ENCODE peak calls at places on chromosomes 3 and 15, in nine cellular contexts. X, K, N, C, U, A, R, I and W are unnamed samples.

GRCh38 chr3:30941342-30941741 is 46.9 kb upstream of the GADL1 start:
- DNase-seq in I (no peak), R (no peak), N (no peak), K (no peak), U (no peak), A (no peak), C (no peak), X (no peak), W (no peak)

GRCh38 chr3:118550556-118550955 is 484.1 kb downstream of the IGSF11 start:
- DNase-seq in U (no peak), A (no peak), R (no peak), I (no peak), N (no peak), X (no peak), C (no peak), K (no peak), W (no peak)

GRCh38 chr3:108410531-108410984 is 99.8 kb downstream of the MYH15 start:
- DNase-seq in K (peak), N (no peak), A (no peak), C (no peak), X (no peak), U (no peak), R (no peak), I (no peak), W (peak)

GRCh38 chr15:69599271-69599670 is 146.7 kb downstream of the RPLP1 start:
- DNase-seq in X (no peak), K (no peak), C (no peak), N (no peak), I (no peak), A (no peak), R (no peak), U (no peak), W (no peak)

GRCh38 chr15:51096976-51097375 is 2.3 kb upstream of the TNFAIP8L3 start:
- DNase-seq in K (no peak), A (no peak), C (no peak), I (no peak), X (no peak), U (no peak), N (no peak), R (no peak), W (no peak)

GRCh38 chr15:83709246-83709645 is 55.3 kb downstream of the ADAMTSL3 start:
- DNase-seq in C (no peak), I (no peak), U (no peak), N (no peak), X (no peak), R (no peak), K (no peak), A (peak), W (no peak)

GRCh38 chr15:78995921-78996780 is 51.3 kb upstream of the CTSH start:
- DNase-seq in K (no peak), X (no peak), R (peak), C (no peak), A (no peak), N (no peak), I (no peak), U (no peak), W (no peak)

GRCh38 chr3:82790307-82791097 is 1029.1 kb upstream of the GBE1 start:
- DNase-seq in A (no peak), X (no peak), I (no peak), K (no peak), N (no peak), R (peak), U (no peak), C (no peak), W (no peak)

GRCh38 chr3:47533481-47533880 is 20.0 kb upstream of the ELP6 start:
- DNase-seq in X (no peak), U (no peak), N (no peak), I (no peak), K (no peak), C (no peak), A (no peak), R (no peak), W (no peak)

GRCh38 chr3:126087552-126088175 is 3.7 kb upstream of the SLC41A3 start:
- DNase-seq in I (no peak), C (no peak), A (no peak), K (no peak), U (no peak), X (no peak), N (no peak), R (no peak), W (no peak)

GRCh38 chr15:58738051-58738707 is 11.3 kb downstream of the ADAM10 start:
- DNase-seq in I (no peak), X (peak), K (no peak), U (no peak), A (no peak), N (no peak), R (no peak), C (no peak), W (no peak)

GRCh38 chr3:176958560-176958959 is 238.7 kb downstream of the TBL1XR1 start:
- DNase-seq in I (no peak), C (no peak), K (no peak), U (no peak), A (no peak), N (no peak), X (no peak), R (no peak), W (no peak)

GRCh38 chr15:58267026-58267425 is 128.8 kb downstream of the AQP9 start:
- DNase-seq in R (no peak), X (no peak), A (no peak), U (no peak), N (no peak), I (no peak), C (no peak), K (no peak), W (no peak)

GRCh38 chr3:47156418-47156817 is 7.5 kb downstream of the SETD2 start:
- DNase-seq in U (no peak), N (no peak), A (no peak), R (no peak), C (no peak), X (no peak), I (no peak), K (no peak), W (no peak)

GRCh38 chr15:79673416-79674123 is 223.2 kb downstream of the MTHFS start:
- DNase-seq in U (no peak), K (no peak), X (peak), A (peak), R (no peak), N (no peak), C (no peak), I (no peak), W (no peak)

GRCh38 chr3:127606981-127607595 is 8.9 kb downstream of the MCM2 start:
- DNase-seq in C (no peak), K (peak), A (no peak), X (no peak), R (no peak), I (no peak), U (no peak), N (no peak), W (no peak)

GRCh38 chr3:9553021-9553948 is at the start of gene LHFPL4:
- DNase-seq in U (no peak), X (no peak), N (no peak), R (no peak), K (no peak), C (no peak), I (no peak), A (no peak), W (no peak)

GRCh38 chr3:126216416-126216815 is 36.0 kb upstream of the ALDH1L1 start:
- DNase-seq in R (no peak), K (no peak), U (no peak), C (no peak), X (no peak), I (no peak), A (no peak), N (no peak), W (no peak)

GRCh38 chr15:82393671-82394070 is 35.9 kb upstream of the GOLGA6L9 start:
- DNase-seq in X (peak), U (no peak), R (no peak), I (no peak), A (peak), C (no peak), K (no peak), N (no peak), W (no peak)

GRCh38 chr3:149968216-149968615 is 2.5 kb downstream of the PFN2 start:
- DNase-seq in A (peak), K (no peak), C (no peak), I (no peak), N (no peak), U (no peak), X (peak), R (no peak), W (no peak)

GRCh38 chr3:66037330-66037985 is 1.3 kb downstream of the MAGI1 start:
- DNase-seq in C (no peak), I (peak), A (peak), U (peak), N (peak), X (peak), K (peak), R (peak), W (peak)

GRCh38 chr3:138726966-138727365 is 107.8 kb downstream of the PIK3CB start:
- DNase-seq in I (no peak), X (peak), K (no peak), R (no peak), C (no peak), A (peak), U (no peak), N (no peak), W (no peak)

GRCh38 chr3:13217736-13218540 is 144.7 kb upstream of the IQSEC1 start:
- DNase-seq in N (no peak), I (no peak), C (no peak), X (no peak), R (peak), U (peak), K (no peak), A (peak), W (no peak)

GRCh38 chr3:164018500-164018899 is 1059.8 kb downstream of the SI start:
- DNase-seq in I (no peak), K (no peak), U (no peak), X (no peak), A (no peak), C (no peak), R (no peak), N (no peak), W (no peak)

GRCh38 chr3:189983612-189984011 is 137.1 kb downstream of the P3H2 start:
- DNase-seq in K (no peak), A (no peak), X (no peak), N (no peak), C (no peak), R (no peak), U (no peak), I (no peak), W (no peak)

GRCh38 chr3:13895155-13896105 is 15.6 kb upstream of the WNT7A start:
- DNase-seq in N (peak), U (peak), R (peak), C (peak), X (peak), K (peak), I (peak), A (peak), W (peak)

GRCh38 chr3:37606472-37606871 is 255.2 kb upstream of the CTDSPL start:
- DNase-seq in A (no peak), U (no peak), C (no peak), R (no peak), X (no peak), I (no peak), K (no peak), N (no peak), W (no peak)

GRCh38 chr3:42302924-42303634 is 37.1 kb upstream of the CCK start:
- DNase-seq in C (no peak), X (no peak), K (no peak), R (no peak), A (no peak), I (no peak), N (no peak), U (no peak), W (no peak)

GRCh38 chr3:39000008-39000450 is 51.7 kb downstream of the SCN11A start:
- DNase-seq in C (no peak), U (peak), K (no peak), A (no peak), I (no peak), R (no peak), X (peak), N (no peak), W (no peak)

GRCh38 chr3:137583256-137583655 is 180.9 kb upstream of the SOX14 start:
- DNase-seq in A (no peak), C (no peak), X (no peak), I (no peak), N (no peak), U (no peak), K (no peak), R (no peak), W (no peak)

GRCh38 chr3:141523615-141524375 is 37.0 kb downstream of the RASA2 start:
- DNase-seq in I (no peak), A (peak), N (no peak), U (no peak), R (no peak), K (no peak), C (no peak), X (no peak), W (no peak)

GRCh38 chr3:11522953-11523792 is 120.5 kb downstream of the VGLL4 start:
- DNase-seq in X (peak), R (no peak), N (no peak), U (no peak), C (no peak), K (no peak), A (no peak), I (no peak), W (peak)

GRCh38 chr3:3038201-3038991 is 71.8 kb downstream of the IL5RA start:
- DNase-seq in I (no peak), N (no peak), X (peak), K (no peak), R (peak), A (no peak), U (peak), C (no peak), W (no peak)

GRCh38 chr15:39887832-39888231 is 32.2 kb downstream of the GPR176 start:
- DNase-seq in U (peak), X (peak), C (no peak), A (peak), I (peak), R (no peak), N (peak), K (no peak), W (no peak)

GRCh38 chr3:41308119-41308518 is 108.8 kb downstream of the CTNNB1 start:
- DNase-seq in U (no peak), X (no peak), N (no peak), R (no peak), A (no peak), K (no peak), I (no peak), C (no peak), W (no peak)

GRCh38 chr3:123111640-123112039 is 44.8 kb downstream of the PDIA5 start:
- DNase-seq in N (no peak), U (no peak), X (no peak), A (no peak), K (no peak), I (no peak), R (no peak), C (no peak), W (no peak)

GRCh38 chr3:123110953-123111615 is 44.3 kb downstream of the PDIA5 start:
- DNase-seq in R (no peak), K (no peak), I (no peak), C (no peak), N (no peak), U (no peak), A (no peak), X (no peak), W (no peak)

GRCh38 chr3:123112232-123112631 is 45.4 kb downstream of the PDIA5 start:
- DNase-seq in N (no peak), K (no peak), I (no peak), C (no peak), A (no peak), U (no peak), R (no peak), X (no peak), W (no peak)

GRCh38 chr3:123116116-123116515 is 49.3 kb downstream of the PDIA5 start:
- DNase-seq in U (no peak), K (no peak), C (no peak), X (no peak), N (no peak), A (no peak), I (no peak), R (no peak), W (no peak)

DNA sequence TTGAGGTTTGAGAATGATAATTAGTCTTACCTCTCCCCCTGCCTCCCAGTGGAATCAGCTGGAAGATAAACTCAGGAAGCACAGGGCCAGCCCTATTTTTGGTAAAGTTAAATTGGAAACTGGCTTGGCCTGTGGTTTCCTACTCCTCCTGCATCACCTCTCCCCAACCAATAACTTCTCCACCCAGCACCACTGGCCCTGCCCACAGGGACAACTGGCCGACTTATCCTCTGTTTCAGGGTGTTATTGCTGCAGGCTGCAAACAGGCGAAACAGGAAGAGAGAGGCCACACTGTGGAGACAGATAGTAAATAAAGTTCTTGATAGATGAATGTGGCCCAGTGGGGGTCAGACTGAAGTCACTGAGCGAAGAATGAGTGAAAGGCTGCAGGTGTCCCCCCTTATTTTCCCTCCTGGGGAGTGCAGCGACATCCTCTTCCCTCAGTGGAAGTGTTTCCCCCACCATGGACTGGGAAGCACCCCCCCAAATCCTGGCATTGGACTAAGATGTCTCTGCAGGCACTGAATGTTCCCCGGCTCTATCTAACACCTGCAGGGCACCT is 47.1 kb downstream of the PDIA5 start:
- DNase-seq in R (no peak), U (no peak), I (no peak), C (no peak), N (no peak), X (peak), A (no peak), K (no peak), W (no peak)
- H3K27ac ChIP-seq in R (no peak), U (no peak), I (no peak), C (no peak), N (no peak), X (no peak), A (no peak), K (no peak), W (no peak)

GRCh38 chr3:195063596-195064193 is 207.3 kb downstream of the XXYLT1 start:
- DNase-seq in X (no peak), K (peak), C (no peak), I (peak), A (no peak), U (peak), N (peak), R (peak), W (no peak)
- H3K27ac ChIP-seq in X (no peak), K (no peak), C (no peak), I (peak), A (no peak), U (peak), N (peak), R (no peak), W (no peak)

DNA sequence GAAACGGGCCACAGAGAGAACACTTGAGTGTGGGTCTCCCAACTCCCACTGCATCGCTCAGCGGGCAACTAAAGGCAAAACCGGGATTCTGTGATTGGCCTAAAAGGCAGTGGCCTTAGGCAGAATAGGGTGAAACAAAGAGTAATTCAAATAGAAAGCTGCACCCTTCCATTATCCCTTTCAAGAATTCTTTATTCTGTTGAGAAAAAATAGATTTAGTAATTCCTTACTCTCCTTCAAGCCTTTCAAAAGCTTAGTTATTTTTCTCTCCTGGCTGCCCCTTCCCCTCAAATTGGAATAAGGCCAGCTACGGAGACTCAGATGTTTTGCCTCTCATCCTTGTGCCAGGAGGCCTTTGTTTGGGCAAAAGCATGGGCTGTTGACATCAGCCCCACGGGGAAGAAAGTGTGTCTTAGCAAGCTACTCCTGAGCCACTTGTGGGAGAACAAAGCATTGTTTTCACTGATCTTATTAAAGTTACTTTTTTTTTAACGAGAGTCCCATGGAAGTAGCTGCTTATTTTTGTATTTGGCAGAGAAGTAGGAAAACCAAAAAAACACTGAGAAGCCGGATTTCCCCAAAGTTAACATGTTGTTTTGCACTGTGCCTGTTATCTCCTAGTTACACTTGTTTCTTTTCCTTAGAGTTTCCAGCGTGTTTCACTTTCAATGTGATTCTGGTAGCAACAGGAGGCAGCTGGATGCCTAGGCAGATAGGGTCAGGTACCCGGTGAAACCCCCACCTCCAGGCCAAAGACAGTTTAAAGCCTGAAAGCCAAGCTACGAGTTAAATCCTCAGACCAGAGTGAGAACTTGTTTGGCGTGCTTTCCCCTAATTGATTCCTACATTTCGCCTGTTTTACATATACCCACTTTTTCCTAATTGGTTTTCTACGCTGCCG is 2.2 kb downstream of the ST6GAL1 start:
- DNase-seq in I (no peak), C (no peak), K (no peak), N (no peak), A (no peak), U (no peak), R (no peak), X (no peak), W (no peak)
- H3K27ac ChIP-seq in I (peak), C (peak), K (peak), N (peak), A (no peak), U (peak), R (peak), X (peak), W (peak)

GRCh38 chr15:71319935-71320334 is 204.7 kb downstream of the THSD4 start:
- DNase-seq in C (no peak), K (no peak), U (no peak), A (no peak), X (no peak), R (no peak), N (no peak), I (no peak), W (no peak)
- H3K27ac ChIP-seq in C (no peak), K (no peak), U (no peak), A (no peak), X (no peak), R (no peak), N (no peak), I (no peak), W (no peak)

DNA sequence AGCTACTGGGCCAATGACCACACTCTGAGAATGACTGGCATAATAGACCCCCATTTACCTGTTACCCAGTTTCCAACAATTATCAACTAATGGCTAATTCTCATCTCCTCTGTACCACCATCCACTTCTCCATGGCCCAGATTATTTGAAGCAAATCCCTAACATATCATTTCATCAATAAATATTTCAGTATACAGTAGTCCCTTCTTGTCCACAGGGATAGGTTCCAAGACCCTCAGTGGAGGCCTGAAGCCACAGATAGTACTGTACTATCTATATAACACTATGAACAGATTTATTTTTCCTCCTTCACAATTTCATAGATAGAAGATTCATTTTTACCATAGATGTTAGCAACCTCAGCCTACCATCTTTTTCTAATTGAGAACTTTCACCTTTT is 68.3 kb downstream of the IFT80 start:
- DNase-seq in R (no peak), N (no peak), I (no peak), C (no peak), K (no peak), A (no peak), U (no peak), X (no peak), W (no peak)
- H3K27ac ChIP-seq in R (no peak), N (no peak), I (no peak), C (no peak), K (no peak), A (peak), U (no peak), X (no peak), W (no peak)

DNA sequence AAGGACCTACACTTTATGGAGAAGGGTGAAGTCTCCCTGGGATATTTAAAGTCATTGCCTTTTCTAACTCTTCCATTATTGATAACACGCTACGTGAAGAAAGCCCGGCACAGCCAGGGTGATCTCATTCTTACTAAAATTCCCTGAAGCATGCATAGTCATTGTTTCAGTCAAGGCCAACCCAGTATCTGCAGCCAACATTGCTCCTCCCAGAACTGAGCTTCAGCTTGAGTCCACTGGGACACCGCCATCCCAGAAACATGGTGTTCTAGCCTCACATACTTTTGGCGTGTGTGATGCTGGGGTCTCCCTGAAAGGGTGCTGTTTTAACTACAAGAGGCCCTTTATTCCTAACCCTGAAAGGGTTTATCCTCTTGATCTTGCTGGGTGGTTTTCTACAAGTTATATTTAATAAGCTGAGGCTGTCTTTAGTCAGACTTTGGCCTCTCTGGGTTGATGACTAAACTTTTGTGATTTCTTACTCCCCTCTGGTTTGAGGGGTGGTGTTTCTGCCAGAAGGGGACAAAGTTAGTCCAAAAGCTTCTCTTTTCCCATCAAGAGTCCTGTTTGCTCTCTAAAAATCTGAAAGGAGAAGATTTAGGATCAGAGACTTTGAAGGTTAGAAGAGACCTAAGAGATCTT is 26.0 kb upstream of the FBN1 start:
- DNase-seq in R (no peak), A (peak), I (no peak), U (no peak), X (no peak), K (no peak), N (no peak), C (no peak), W (no peak)
- H3K27ac ChIP-seq in R (no peak), A (peak), I (peak), U (no peak), X (no peak), K (no peak), N (no peak), C (no peak), W (no peak)